ENCODE peak calls at places on chromosomes 5 and 9, in ten cellular contexts. H, E, K, C, L, O, X, Z, V and R are unnamed samples.

GRCh38 chr5:143898914-143899591 is 87.1 kb downstream of the HMHB1 start:
- DNase-seq in Z (no peak), H (no peak), L (no peak), O (no peak), K (no peak), E (no peak), X (no peak), V (no peak), C (no peak), R (no peak)

GRCh38 chr9:136454026-136454796 is 14.6 kb upstream of the INPP5E start:
- DNase-seq in H (no peak), K (no peak), C (no peak), X (no peak), L (no peak), O (no peak), Z (no peak), E (no peak), V (no peak), R (no peak)

GRCh38 chr5:54909126-54909525 is 76.3 kb downstream of the ESM1 start:
- DNase-seq in C (no peak), V (no peak), Z (no peak), L (no peak), O (no peak), K (no peak), X (peak), H (no peak), E (no peak), R (no peak)

GRCh38 chr5:55517804-55518203 is 17.0 kb downstream of the PLPP1 start:
- DNase-seq in X (no peak), O (no peak), C (no peak), L (no peak), K (no peak), E (no peak), H (no peak), Z (no peak), V (peak), R (no peak)

GRCh38 chr5:52786937-52787599 is 648 bp upstream of the ITGA1 start:
- DNase-seq in X (peak), C (no peak), L (peak), H (peak), O (no peak), K (no peak), V (peak), Z (peak), E (peak), R (peak)

GRCh38 chr5:113382736-113383135 is 52.1 kb downstream of the TSSK1B start:
- DNase-seq in C (no peak), O (no peak), K (no peak), V (no peak), X (no peak), E (no peak), H (no peak), L (no peak), Z (no peak), R (no peak)

GRCh38 chr9:32677931-32678330 is 42.5 kb upstream of the TAF1L start:
- DNase-seq in Z (no peak), L (no peak), E (no peak), K (no peak), V (no peak), X (no peak), H (no peak), C (no peak), O (no peak), R (no peak)

GRCh38 chr5:68683632-68684035 is 410.2 kb upstream of the SLC30A5 start:
- DNase-seq in K (no peak), E (no peak), O (no peak), L (no peak), C (no peak), X (peak), Z (peak), H (no peak), V (no peak), R (no peak)

GRCh38 chr9:38107405-38107804 is 38.4 kb upstream of the SHB start:
- DNase-seq in C (no peak), X (no peak), O (no peak), L (no peak), Z (no peak), V (no peak), H (no peak), E (no peak), K (no peak), R (no peak)

GRCh38 chr9:38101423-38101822 is 32.4 kb upstream of the SHB start:
- DNase-seq in Z (no peak), X (no peak), C (no peak), L (no peak), K (no peak), H (no peak), E (no peak), O (no peak), V (no peak), R (no peak)

GRCh38 chr9:38106488-38106887 is 37.5 kb upstream of the SHB start:
- DNase-seq in H (no peak), E (no peak), Z (no peak), X (no peak), V (no peak), C (no peak), O (no peak), L (no peak), K (no peak), R (no peak)

GRCh38 chr9:38107811-38108304 is 38.8 kb upstream of the SHB start:
- DNase-seq in X (no peak), C (no peak), E (peak), V (no peak), Z (no peak), L (peak), K (no peak), H (no peak), O (no peak), R (no peak)

DNA sequence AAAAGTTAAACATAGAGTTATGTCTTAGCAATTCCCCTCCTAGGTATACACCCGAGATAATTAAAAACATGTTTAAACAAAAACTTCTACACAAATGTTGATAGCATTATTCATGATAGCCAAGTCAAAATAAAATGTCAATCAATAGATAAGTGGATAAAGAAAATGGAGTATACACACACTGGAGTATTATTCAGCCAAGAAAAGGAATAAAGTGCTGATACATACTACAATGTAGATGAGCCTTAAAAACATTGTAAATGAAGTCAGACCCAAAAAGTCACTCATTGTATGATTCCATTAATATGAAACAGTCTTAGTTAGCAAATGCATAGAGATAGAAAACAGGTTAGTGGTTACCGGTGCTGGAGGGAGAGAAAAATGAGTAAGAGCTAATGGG is 34.3 kb upstream of the SHB start:
- DNase-seq in C (no peak), K (no peak), L (no peak), E (no peak), X (no peak), V (no peak), Z (no peak), H (no peak), O (no peak), R (no peak)
- TF ChIP-seq POLR2A in C (no peak), K (no peak), L (no peak), E (no peak), X (no peak), V (no peak), Z (no peak), H (no peak), O (no peak), R (no peak)

DNA sequence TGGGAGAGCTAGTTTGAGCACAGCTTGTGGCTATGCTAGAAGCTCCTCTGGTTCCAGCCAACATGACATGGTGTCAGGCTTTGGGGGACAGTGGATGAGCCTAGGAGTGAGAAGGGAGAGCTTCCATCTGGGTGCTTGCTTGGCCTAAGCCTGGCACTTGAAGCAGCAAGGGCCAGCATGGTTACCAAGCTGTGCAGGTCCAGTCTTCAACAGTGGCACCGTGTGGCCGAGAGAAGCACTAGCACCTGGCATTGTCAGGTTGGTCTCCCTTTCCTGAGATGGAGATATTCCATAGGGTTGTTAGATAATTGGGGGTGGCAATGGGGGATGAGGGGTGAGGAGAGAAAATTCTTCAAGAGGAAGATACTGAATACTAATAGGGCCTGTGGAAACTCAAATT is 261.9 kb downstream of the PBX3 start:
- DNase-seq in E (no peak), Z (peak), X (no peak), V (no peak), K (no peak), H (no peak), L (no peak), O (no peak), C (no peak), R (no peak)
- TF ChIP-seq CTCF in E (no peak), Z (peak), X (peak), V (no peak), K (no peak), H (no peak), L (no peak), O (no peak), C (no peak), R (no peak)

GRCh38 chr9:94823710-94824109 is 97.2 kb downstream of the AOPEP start:
- DNase-seq in V (no peak), L (no peak), C (no peak), K (no peak), E (no peak), Z (no peak), H (no peak), X (no peak), O (no peak), R (no peak)
- H3K27ac ChIP-seq in V (no peak), L (no peak), C (peak), K (no peak), E (no peak), Z (no peak), H (no peak), X (no peak), O (no peak), R (no peak)

GRCh38 chr5:139659673-139660072 is 11.5 kb downstream of the CXXC5 start:
- DNase-seq in Z (no peak), X (no peak), E (no peak), H (no peak), O (no peak), C (no peak), K (no peak), L (peak), V (no peak), R (no peak)

GRCh38 chr5:139657363-139658321 is 9.5 kb downstream of the CXXC5 start:
- DNase-seq in X (no peak), L (peak), Z (no peak), V (no peak), O (no peak), H (peak), E (no peak), C (no peak), K (peak), R (no peak)

GRCh38 chr5:139660105-139660915 is 12.2 kb downstream of the CXXC5 start:
- DNase-seq in H (peak), K (peak), V (peak), Z (no peak), C (no peak), L (peak), X (no peak), E (peak), O (peak), R (peak)

GRCh38 chr5:139658501-139658927 is 10.4 kb downstream of the CXXC5 start:
- DNase-seq in E (no peak), X (peak), K (peak), H (no peak), C (no peak), V (no peak), O (no peak), Z (no peak), L (peak), R (no peak)

DNA sequence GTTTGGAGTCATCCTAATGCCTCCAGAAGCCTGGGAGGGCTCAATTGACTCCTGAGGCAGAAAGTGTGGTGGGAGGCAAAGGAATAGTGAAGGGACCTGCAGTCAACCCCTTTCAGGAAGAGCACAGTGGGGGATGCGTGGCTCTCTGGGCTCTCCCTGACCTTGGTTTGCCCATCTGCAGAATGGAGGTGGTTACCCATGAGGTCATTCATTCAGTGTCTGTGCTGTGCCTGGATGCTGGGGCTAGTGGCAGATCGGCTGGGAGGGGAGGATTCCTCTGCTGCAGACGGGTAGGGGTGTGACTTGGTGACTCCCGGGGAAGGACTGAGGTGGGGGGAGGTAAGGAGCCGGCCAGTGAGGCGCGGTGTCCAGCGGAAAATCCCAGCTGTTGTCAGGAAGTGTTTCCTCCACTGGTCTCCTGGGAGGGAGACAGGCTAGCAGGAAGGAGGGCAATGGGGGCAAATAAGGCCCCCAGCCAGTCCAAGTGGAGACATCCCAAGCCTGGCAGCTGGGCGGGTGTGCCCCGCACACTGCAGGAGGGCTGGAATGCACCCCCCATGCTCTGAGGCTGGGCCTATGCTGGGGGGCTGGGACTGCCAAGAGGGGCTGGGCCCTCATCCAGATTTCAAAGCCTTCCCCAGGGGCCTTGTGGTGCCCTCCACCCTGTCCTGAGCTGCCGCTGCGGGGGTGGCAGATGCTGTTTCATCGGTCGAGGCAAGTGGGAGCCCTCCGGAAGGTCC is 10.9 kb downstream of the CXXC5 start:
- DNase-seq in H (peak), X (peak), Z (no peak), O (no peak), L (peak), C (no peak), K (no peak), V (no peak), E (peak), R (no peak)
- TF ChIP-seq POLR2A in H (peak), X (no peak), Z (no peak), O (no peak), L (no peak), C (no peak), K (no peak), V (no peak), E (no peak), R (no peak)

DNA sequence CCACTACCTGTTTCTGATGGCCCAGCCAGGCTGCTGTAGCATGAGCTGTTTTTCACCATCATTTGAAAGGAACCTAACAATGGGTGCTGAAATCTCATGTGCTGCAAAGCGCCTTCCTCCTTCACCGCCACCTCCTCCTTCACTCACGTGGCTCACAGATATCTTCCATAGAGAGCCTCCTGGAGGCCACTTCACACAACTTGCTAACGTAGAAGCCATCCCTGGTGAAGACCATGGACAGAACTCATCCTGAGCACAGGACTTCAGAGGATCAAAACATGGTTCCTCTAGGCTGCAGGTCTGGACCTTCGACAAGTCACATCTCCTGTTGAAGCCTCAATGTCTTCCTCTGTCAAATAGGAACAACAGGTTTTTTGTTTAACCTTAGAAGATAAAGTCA is 155.5 kb upstream of the RAD23B start:
- DNase-seq in X (no peak), V (no peak), E (no peak), C (no peak), L (no peak), H (no peak), Z (no peak), K (no peak), O (no peak), R (no peak)
- TF ChIP-seq CTCF in X (no peak), V (no peak), E (no peak), C (no peak), L (no peak), H (no peak), Z (no peak), K (no peak), O (no peak), R (no peak)

DNA sequence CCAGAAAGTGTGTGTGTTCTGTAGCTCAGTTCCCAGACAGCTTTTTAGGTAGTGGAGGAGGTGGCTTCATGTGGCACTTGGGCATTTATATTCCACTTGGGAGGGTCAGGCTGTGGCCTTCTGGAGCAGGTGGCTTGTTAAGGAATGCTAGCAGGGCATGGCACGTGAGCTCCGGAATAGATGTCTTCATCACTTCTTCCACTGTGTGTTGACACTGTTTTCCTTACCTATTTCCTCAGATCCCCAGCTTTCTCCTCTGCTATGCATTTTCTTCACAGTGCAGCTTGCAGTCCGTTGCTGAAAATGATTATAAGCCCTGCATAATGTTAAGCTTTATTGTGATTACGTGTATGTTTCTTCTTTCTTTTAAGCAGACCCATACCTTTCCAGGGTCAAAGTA is 3.3 kb upstream of the MAML1 start:
- DNase-seq in L (no peak), X (no peak), E (no peak), C (no peak), K (no peak), Z (no peak), V (no peak), H (no peak), O (no peak), R (no peak)
- H3K27ac ChIP-seq in L (no peak), X (no peak), E (no peak), C (no peak), K (no peak), Z (no peak), V (no peak), H (no peak), O (no peak), R (no peak)

DNA sequence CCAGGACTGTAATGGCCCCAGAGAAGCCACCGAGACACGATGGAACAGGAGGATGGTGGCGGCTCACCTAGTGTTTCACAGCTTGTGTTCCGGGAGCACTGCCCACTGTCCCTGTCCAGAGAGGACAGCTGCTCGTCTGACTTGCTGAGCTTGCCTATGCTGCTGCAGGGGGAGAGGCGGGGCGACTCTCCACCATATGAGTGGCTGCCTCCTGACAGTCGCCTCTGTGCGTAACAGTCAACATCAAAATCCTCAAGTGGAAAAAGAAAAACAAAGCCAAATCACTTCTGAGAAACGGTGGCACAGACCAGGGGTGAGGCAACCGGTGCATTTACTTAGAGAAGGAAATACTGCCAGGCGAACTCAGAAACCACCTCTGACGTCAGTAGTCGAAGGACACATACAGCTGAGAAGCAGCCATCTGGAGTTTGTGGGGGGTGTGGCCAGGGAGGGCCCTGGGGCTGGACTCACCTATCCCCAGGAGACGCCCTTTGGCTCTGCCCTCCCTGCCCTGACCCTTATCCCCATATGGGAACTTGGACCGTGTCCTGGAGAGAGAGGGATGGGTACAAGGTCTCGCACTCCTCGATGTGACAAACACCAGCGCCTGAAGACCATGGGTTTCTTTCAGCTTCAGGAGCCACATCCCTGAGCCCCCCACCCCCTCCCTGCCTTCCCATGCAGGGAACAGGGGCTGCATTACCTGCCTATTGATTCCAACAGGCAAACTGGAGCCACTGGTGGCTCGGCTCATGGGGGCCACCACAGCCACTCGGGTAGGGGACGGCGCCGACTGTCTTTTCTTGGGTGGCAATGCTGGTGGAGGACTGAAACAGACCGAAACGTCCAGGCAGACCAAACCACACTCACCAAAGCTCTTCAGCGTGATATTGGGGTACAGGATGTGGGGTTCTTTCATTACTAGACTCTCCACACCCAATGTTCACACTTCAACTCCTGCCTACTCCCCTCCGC is 82.8 kb downstream of the PRRT1B start:
- DNase-seq in V (peak), X (peak), Z (no peak), L (peak), C (no peak), K (peak), O (peak), H (peak), E (peak), R (peak)
- TF ChIP-seq POLR2A in V (peak), X (no peak), Z (no peak), L (peak), C (peak), K (no peak), O (no peak), H (no peak), E (no peak), R (peak)

DNA sequence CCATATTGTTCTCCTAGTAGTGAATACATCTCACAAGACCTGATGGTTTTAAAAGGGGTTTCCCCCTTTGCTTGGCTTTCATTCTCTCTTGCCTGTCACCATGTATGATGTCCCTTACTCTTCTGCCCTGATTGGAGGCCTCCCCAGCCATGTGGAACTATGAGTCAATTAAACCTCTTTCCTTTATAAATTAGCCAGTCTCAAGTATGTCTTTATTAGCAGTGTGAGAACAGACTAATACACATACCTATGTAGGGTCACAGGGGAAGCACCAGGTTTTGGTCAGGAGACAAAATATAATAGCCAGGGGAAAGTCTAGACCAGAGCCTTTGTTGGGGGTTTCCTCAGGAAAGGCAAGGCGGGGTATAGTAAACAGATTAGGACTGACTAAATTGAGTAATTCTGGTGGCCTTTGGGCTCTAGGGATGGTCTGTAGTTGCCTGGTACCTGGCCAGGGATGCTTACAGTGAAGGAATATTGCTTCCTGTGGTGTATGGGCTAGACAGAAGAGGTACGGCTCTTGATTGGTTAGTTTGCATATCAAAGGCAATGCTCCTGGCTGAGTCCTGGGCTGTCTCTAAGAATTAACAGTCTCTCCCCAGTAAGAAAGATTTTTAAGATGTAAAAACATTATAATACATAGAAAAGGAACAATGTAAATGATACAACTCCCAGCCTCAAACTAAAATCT is 254.5 kb downstream of the ELAVL2 start:
- DNase-seq in Z (no peak), X (no peak), L (no peak), K (no peak), E (no peak), C (no peak), H (no peak), V (no peak), O (no peak), R (no peak)
- TF ChIP-seq CTCF in Z (no peak), X (no peak), L (no peak), K (no peak), E (no peak), C (no peak), H (no peak), V (no peak), O (no peak), R (no peak)